ENCODE peak calls at places on chromosome 18, in six cellular contexts. A is GM23248; X is ELR; D is NCI-H1694; G is activated T-cell treated with anti-CD3 and anti-CD28 coated beads for 24 hours; P is CD8-positive, alpha-beta T cell. U is an unnamed sample.

GRCh38 chr18:65983750-65984149 is 232.9 kb downstream of the CDH7 start:
- DNase-seq in A (no peak), P (no peak), G (no peak), X (no peak), D (no peak), U (no peak)

GRCh38 chr18:50724631-50725235 is 95.1 kb downstream of the MRO start:
- DNase-seq in G (no peak), X (no peak), A (no peak), P (no peak), D (no peak), U (no peak)

GRCh38 chr18:39724652-39725051 is 2159.1 kb upstream of the CELF4 start:
- DNase-seq in A (peak; percentile 14), D (no peak), X (no peak), G (no peak), P (no peak), U (no peak)

GRCh38 chr18:44709297-44710117 is 28.8 kb downstream of the SETBP1 start:
- DNase-seq in P (no peak), A (no peak), D (no peak), G (no peak), X (no peak), U (no peak)

GRCh38 chr18:50906843-50907242 is 27.9 kb downstream of the ME2 start:
- DNase-seq in X (no peak), A (no peak), G (no peak), P (no peak), D (no peak), U (no peak)

GRCh38 chr18:76349067-76349715 is 145.9 kb downstream of the ZNF516 start:
- DNase-seq in D (peak; percentile 39), X (peak; percentile 76), A (peak; percentile 75), P (peak; percentile 54), G (peak; percentile 61), U (peak; percentile 69)

GRCh38 chr18:59454909-59455727 is 96.1 kb upstream of the LMAN1 start:
- DNase-seq in X (no peak), D (no peak), A (no peak), G (no peak), P (no peak), U (no peak)

GRCh38 chr18:49457616-49458015 is 2.8 kb downstream of the DYM start:
- DNase-seq in D (no peak), G (no peak), A (no peak), X (no peak), P (no peak), U (no peak)

GRCh38 chr18:56391933-56392590 is 246.3 kb downstream of the TXNL1 start:
- DNase-seq in A (no peak), G (no peak), D (no peak), P (no peak), X (no peak), U (no peak)

GRCh38 chr18:24878289-24878688 is 417.9 kb downstream of the HRH4 start:
- DNase-seq in A (peak; percentile 69), D (peak; percentile 4), G (no peak), X (peak; percentile 20), P (no peak), U (peak; percentile 31)

GRCh38 chr18:8559612-8560011 is 49.6 kb upstream of the RAB12 start:
- DNase-seq in X (peak; percentile 28), P (no peak), A (peak; percentile 4), D (no peak), G (no peak), U (no peak)

GRCh38 chr18:31538837-31539236 is 40.9 kb downstream of the DSG2 start:
- DNase-seq in X (no peak), A (no peak), P (no peak), G (no peak), D (no peak), U (no peak)

GRCh38 chr18:75293591-75293990 is 83.0 kb downstream of the TSHZ1 start:
- DNase-seq in G (no peak), P (no peak), X (peak; percentile 41), D (no peak), A (no peak), U (no peak)

GRCh38 chr18:27185025-27185763 is at the start of gene CHST9:
- DNase-seq in X (no peak), G (no peak), P (no peak), D (no peak), A (no peak), U (peak; percentile 59)

GRCh38 chr18:63022429-63023022 is 297.0 kb downstream of the BCL2 start:
- DNase-seq in X (no peak), P (no peak), G (no peak), D (no peak), A (peak; percentile 4), U (no peak)

GRCh38 chr18:45456076-45457066 is 158.9 kb upstream of the SLC14A2 start:
- DNase-seq in D (no peak), P (no peak), A (peak; percentile 7), G (no peak), X (no peak), U (no peak)

GRCh38 chr18:32730620-32731021 is 42.2 kb downstream of the KLHL14 start:
- DNase-seq in P (no peak), X (no peak), D (peak; percentile 25), A (peak; percentile 45), G (no peak), U (no peak)

GRCh38 chr18:5943514-5943913 is 48.2 kb upstream of the TMEM200C start:
- DNase-seq in P (no peak), D (peak; percentile 44), A (no peak), G (no peak), X (no peak), U (no peak)

GRCh38 chr18:9323750-9324445 is 10.7 kb upstream of the TWSG1 start:
- DNase-seq in P (no peak), D (no peak), X (peak; percentile 27), A (peak; percentile 53), G (no peak), U (no peak)

GRCh38 chr18:10386956-10387355 is 67.5 kb upstream of the APCDD1 start:
- DNase-seq in D (no peak), G (no peak), A (no peak), X (no peak), P (no peak), U (no peak)

GRCh38 chr18:48649231-48649630 is 110.4 kb downstream of the CTIF start:
- DNase-seq in A (no peak), D (no peak), G (no peak), X (no peak), P (no peak), U (no peak)

GRCh38 chr18:59748628-59749360 is 51.6 kb upstream of the CCBE1 start:
- DNase-seq in G (no peak), P (no peak), A (peak; percentile 96), D (no peak), X (peak; percentile 97), U (no peak)

U was measured in frontal cortex.